ENCODE peak calls at places on chromosomes 1 and 21, in ten cellular contexts. T, B, X, Q, K, L, R, O, P and A are unnamed samples.

GRCh38 chr1:15696956-15697521 is 12.9 kb downstream of the PLEKHM2 start:
- DNase-seq in X (peak; percentile 56), K (no peak), T (no peak), P (no peak), R (peak; percentile 93), B (no peak), Q (no peak), L (no peak), O (no peak), A (no peak)

GRCh38 chr1:107532318-107532717 is 391.5 kb downstream of the NTNG1 start:
- DNase-seq in B (no peak), R (no peak), K (peak; percentile 47), P (no peak), X (no peak), Q (no peak), L (no peak), O (peak; percentile 52), T (no peak), A (no peak)

GRCh38 chr1:54850737-54851136 is 36.3 kb downstream of the DHCR24 start:
- DNase-seq in P (no peak), T (no peak), O (peak; percentile 14), R (no peak), Q (peak; percentile 100), K (peak; percentile 80), L (no peak), X (no peak), B (peak; percentile 98), A (no peak)

GRCh38 chr1:204565617-204566582 is 49.7 kb downstream of the MDM4 start:
- DNase-seq in B (peak; percentile 86), K (peak; percentile 96), O (peak; percentile 71), P (no peak), L (peak; percentile 83), X (no peak), R (peak; percentile 90), T (peak; percentile 48), Q (peak; percentile 78), A (no peak)

GRCh38 chr1:90721210-90722194 is 4.4 kb upstream of the BARHL2 start:
- DNase-seq in O (peak; percentile 41), B (peak; percentile 72), P (no peak), X (no peak), T (peak; percentile 62), K (peak; percentile 83), R (peak; percentile 70), Q (peak; percentile 60), L (peak; percentile 91), A (no peak)

GRCh38 chr1:11352058-11352715 is 79.2 kb downstream of the UBIAD1 start:
- DNase-seq in K (no peak), Q (no peak), X (no peak), B (no peak), P (no peak), O (no peak), R (no peak), T (no peak), L (no peak), A (no peak)

GRCh38 chr21:41899431-41900202 is 20.5 kb upstream of the PRDM15 start:
- DNase-seq in R (no peak), P (no peak), Q (no peak), K (no peak), O (no peak), L (no peak), X (no peak), B (no peak), T (no peak), A (no peak)

GRCh38 chr1:12113433-12114339 is 50.6 kb downstream of the TNFRSF8 start:
- DNase-seq in O (peak; percentile 24), K (peak; percentile 3), L (no peak), P (no peak), X (no peak), T (no peak), B (peak; percentile 83), R (no peak), Q (peak; percentile 64), A (no peak)

GRCh38 chr1:59178339-59178744 is 118.6 kb upstream of the FGGY start:
- DNase-seq in T (no peak), P (peak; percentile 78), Q (peak; percentile 89), K (no peak), R (no peak), X (no peak), O (no peak), B (no peak), L (no peak), A (no peak)

GRCh38 chr1:212329104-212329503 is 43.9 kb downstream of the PPP2R5A start:
- DNase-seq in R (no peak), X (no peak), P (no peak), T (no peak), O (no peak), K (no peak), Q (no peak), L (no peak), B (no peak), A (no peak)

GRCh38 chr1:161439280-161440232 is 65.7 kb upstream of the FCGR2A start:
- DNase-seq in O (peak; percentile 43), K (peak; percentile 31), Q (peak; percentile 1), X (peak; percentile 51), T (peak; percentile 44), B (peak; percentile 22), L (no peak), R (peak; percentile 26), P (no peak), A (no peak)

DNA sequence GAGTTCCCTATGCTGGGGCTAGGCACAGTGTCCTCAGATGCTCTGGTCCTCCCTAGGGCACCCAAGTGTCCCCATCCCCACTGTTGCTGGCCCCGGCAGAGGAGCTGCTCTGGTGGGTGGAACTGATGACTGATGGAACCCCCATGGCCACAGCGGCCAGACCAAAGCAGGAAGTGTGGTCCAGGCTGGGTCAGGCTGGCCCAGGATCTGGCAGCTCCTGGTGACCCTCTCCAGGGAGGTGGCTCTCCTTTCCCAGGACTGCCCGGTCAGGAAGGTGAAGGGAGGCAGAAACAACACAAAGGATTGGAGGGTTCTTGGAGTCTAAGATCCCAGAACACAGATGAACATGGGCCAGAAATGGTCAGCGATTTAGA is 1.1 kb downstream of the NKAIN1 start:
- DNase-seq in Q (no peak), O (no peak), P (no peak), K (no peak), B (no peak), R (no peak), X (no peak), L (no peak), T (no peak), A (no peak)
- H3K4me3 ChIP-seq in Q (no peak overlapping the region), O (no peak overlapping the region), P (no peak overlapping the region), K (no peak overlapping the region), B (peak overlapping the region; percentile 45), R (no peak overlapping the region), X (no peak overlapping the region), L (peak overlapping the region; percentile 71), T (no peak overlapping the region), A (no peak overlapping the region)

GRCh38 chr1:84390231-84390630 is 8.1 kb upstream of the DNASE2B start:
- DNase-seq in Q (no peak), X (no peak), R (no peak), T (no peak), K (peak; percentile 33), O (peak; percentile 55), B (no peak), P (no peak), L (no peak), A (no peak)

GRCh38 chr1:84382127-84382526 is 16.2 kb upstream of the DNASE2B start:
- DNase-seq in L (no peak), X (no peak), T (no peak), Q (no peak), O (no peak), P (no peak), K (peak; percentile 47), R (no peak), B (peak; percentile 23), A (no peak)

GRCh38 chr1:84385347-84385746 is 12.9 kb upstream of the DNASE2B start:
- DNase-seq in K (no peak), Q (no peak), R (no peak), P (no peak), X (no peak), O (no peak), L (no peak), B (no peak), T (no peak), A (no peak)

GRCh38 chr1:84386716-84387479 is 11.4 kb upstream of the DNASE2B start:
- DNase-seq in R (no peak), O (peak; percentile 79), T (no peak), L (no peak), Q (no peak), X (no peak), K (peak; percentile 29), B (no peak), P (no peak), A (no peak)

DNA sequence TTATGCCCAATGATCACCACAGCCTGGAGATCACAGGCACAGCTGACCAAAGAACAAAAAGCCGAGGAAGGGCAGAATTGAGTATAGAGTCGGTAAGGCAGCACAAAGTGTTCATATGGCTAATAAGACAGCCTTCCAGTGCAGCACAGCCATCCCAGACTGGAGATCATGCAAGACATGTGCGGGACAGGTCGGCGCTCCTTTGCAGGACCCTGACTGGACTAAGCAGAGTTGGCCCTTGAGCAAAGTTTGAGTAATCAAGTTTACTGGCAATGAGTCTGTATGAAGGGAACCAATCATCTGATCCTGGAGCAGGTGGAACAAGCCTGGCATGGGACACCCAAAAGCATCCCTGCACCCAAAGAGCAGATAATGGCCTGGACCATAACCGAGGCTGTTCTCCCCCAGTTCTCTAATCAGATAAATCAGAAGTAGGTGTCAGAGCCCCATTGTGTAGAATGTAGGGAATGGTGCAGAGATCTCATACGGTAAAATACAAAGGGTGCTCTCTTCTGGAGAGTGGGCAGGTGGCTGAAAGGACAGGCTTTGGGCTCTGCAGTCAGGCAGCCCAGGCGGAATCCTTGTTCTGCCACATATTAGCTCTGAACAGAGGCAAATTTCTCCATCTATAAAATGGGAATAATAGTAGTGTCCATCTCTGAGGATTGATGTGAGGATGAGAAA is 10.7 kb upstream of the DNASE2B start:
- DNase-seq in Q (no peak), B (no peak), T (no peak), R (peak; percentile 24), K (peak; percentile 22), P (no peak), X (no peak), O (no peak), L (no peak), A (no peak)
- TF ChIP-seq CTCF in Q (peak; percentile 5), B (no peak), T (no peak), R (peak; percentile 54), K (peak; percentile 47), P (no peak), X (no peak), O (no peak), L (no peak), A (no peak)

DNA sequence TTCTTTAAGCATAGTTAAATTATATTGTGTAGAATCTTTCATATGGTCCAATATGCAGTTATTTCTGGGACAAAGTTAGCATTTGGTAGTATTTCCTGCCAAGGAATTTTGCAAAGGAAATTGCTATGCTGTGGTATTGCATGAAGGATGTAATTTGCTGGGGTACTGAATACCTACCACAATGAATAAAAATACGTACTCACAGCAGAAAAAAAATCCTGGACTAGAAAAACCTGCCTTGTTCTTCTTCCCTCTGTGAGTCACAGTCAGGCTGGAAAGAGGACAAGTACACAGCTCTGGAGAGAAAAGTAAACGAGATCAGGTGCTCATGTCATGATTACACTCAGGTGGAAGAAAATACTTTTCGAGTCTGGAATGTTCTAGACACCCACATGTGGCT is 241.2 kb downstream of the PTBP2 start:
- DNase-seq in B (peak; percentile 51), P (no peak), Q (peak; percentile 6), L (no peak), T (no peak), X (no peak), O (peak; percentile 73), R (no peak), K (peak; percentile 79), A (no peak)
- H3K27ac ChIP-seq in B (no peak overlapping the region), P (no peak overlapping the region), Q (no peak overlapping the region), L (no peak overlapping the region), T (no peak overlapping the region), X (no peak overlapping the region), O (no peak overlapping the region), R (no peak overlapping the region), K (no peak overlapping the region), A (no peak overlapping the region)

GRCh38 chr1:223878598-223879325 is 33.0 kb upstream of the TP53BP2 start:
- DNase-seq in R (no peak), T (no peak), O (no peak), P (no peak), X (no peak), B (no peak), Q (no peak), K (no peak), L (no peak), A (no peak)
- H3K4me3 ChIP-seq in R (no peak overlapping the region), T (no peak overlapping the region), O (no peak overlapping the region), P (no peak overlapping the region), X (no peak overlapping the region), B (no peak overlapping the region), Q (no peak overlapping the region), K (no peak overlapping the region), L (no peak overlapping the region), A (no peak overlapping the region)